ENCODE peak calls at places on chromosomes 13 and 19, in seven cellular contexts. I is body of pancreas, W is uterus, H is tibial artery, N is fibroblast of the aortic adventitia, M is foreskin fibroblast, P is heart right ventricle. E is an unnamed sample.

GRCh38 chr13:21039097-21039800 is 22.1 kb downstream of the LATS2 start:
- DNase-seq in H (no peak), P (no peak), I (no peak), W (no peak), N (peak), M (no peak), E (no peak)

GRCh38 chr19:39483141-39483540 is 2.5 kb downstream of the TIMM50 start:
- DNase-seq in P (no peak), H (no peak), W (no peak), N (no peak), M (no peak), I (no peak), E (no peak)

GRCh38 chr13:88656751-88657150 is 985.6 kb downstream of the SLITRK5 start:
- DNase-seq in I (no peak), M (no peak), P (no peak), N (no peak), W (no peak), H (no peak), E (no peak)

GRCh38 chr19:1812426-1813196 is 535 bp upstream of the ATP8B3 start:
- DNase-seq in P (peak), M (peak), I (peak), N (peak), W (peak), H (peak), E (peak)

GRCh38 chr19:31140717-31141116 is 208.5 kb downstream of the TSHZ3 start:
- DNase-seq in N (peak), H (no peak), M (peak), I (no peak), P (no peak), W (no peak), E (no peak)

GRCh38 chr13:113506871-113507388 is 16.4 kb upstream of the DCUN1D2 start:
- DNase-seq in H (no peak), M (no peak), P (no peak), N (no peak), I (no peak), W (no peak), E (no peak)

GRCh38 chr13:113209880-113210421 is 538 bp downstream of the CUL4A start:
- DNase-seq in H (peak), M (peak), I (peak), N (peak), P (peak), W (peak), E (no peak)

GRCh38 chr13:51444922-51445321 is 7.9 kb downstream of the INTS6 start:
- DNase-seq in W (no peak), I (no peak), H (no peak), M (peak), N (peak), P (no peak), E (no peak)

GRCh38 chr13:46015374-46015773 is 37.2 kb downstream of the ZC3H13 start:
- DNase-seq in W (no peak), I (no peak), M (no peak), N (no peak), P (no peak), H (no peak), E (no peak)

GRCh38 chr13:99418663-99419140 is 82.6 kb upstream of the TM9SF2 start:
- DNase-seq in W (no peak), N (no peak), M (no peak), H (no peak), I (no peak), P (no peak), E (no peak)

GRCh38 chr13:58985845-58986244 is 1177.9 kb downstream of the DIAPH3 start:
- DNase-seq in P (no peak), M (no peak), N (no peak), W (no peak), H (no peak), I (no peak), E (no peak)

GRCh38 chr19:38870612-38871011 is 7.5 kb downstream of the RINL start:
- DNase-seq in M (no peak), N (no peak), I (no peak), P (no peak), W (no peak), H (no peak), E (no peak)

GRCh38 chr19:34430738-34431625 is 2.8 kb downstream of the UBA2 start:
- DNase-seq in W (no peak), N (peak), H (no peak), M (peak), I (no peak), P (no peak), E (peak)

GRCh38 chr19:52959613-52960295 is 2.9 kb downstream of the ZNF816 start:
- DNase-seq in N (no peak), M (no peak), I (no peak), H (peak), P (no peak), W (no peak), E (no peak)
- H3K4me3 ChIP-seq in N (no peak), M (no peak), I (no peak), H (no peak), P (no peak), W (no peak), E (no peak)

GRCh38 chr19:18856385-18857126 is 24.8 kb downstream of the UPF1 start:
- DNase-seq in P (no peak), M (peak), N (peak), W (no peak), I (no peak), H (no peak), E (no peak)
- TF ChIP-seq CTCF in P (no peak), M (peak), N (peak), W (no peak), I (no peak), H (no peak), E (peak)

GRCh38 chr19:566403-566802 is 6.0 kb upstream of the BSG start:
- DNase-seq in W (peak), N (peak), H (no peak), I (no peak), M (peak), P (no peak), E (no peak)
- H3K4me3 ChIP-seq in W (peak), N (no peak), H (no peak), I (no peak), M (no peak), P (no peak), E (no peak)

GRCh38 chr19:2865334-2866221 is 1.6 kb upstream of the ZNF556 start:
- DNase-seq in W (no peak), N (no peak), P (no peak), H (peak), I (no peak), M (no peak), E (no peak)

GRCh38 chr19:2866495-2867024 is 575 bp upstream of the ZNF556 start:
- DNase-seq in I (no peak), M (no peak), W (no peak), P (no peak), N (no peak), H (peak), E (no peak)

GRCh38 chr19:2863818-2864217 is 3.3 kb upstream of the ZNF556 start:
- DNase-seq in H (no peak), P (no peak), W (no peak), M (no peak), N (no peak), I (no peak), E (no peak)

GRCh38 chr19:2869618-2870017 is 2.5 kb downstream of the ZNF556 start:
- DNase-seq in M (no peak), P (no peak), N (no peak), W (no peak), H (no peak), I (no peak), E (no peak)

GRCh38 chr19:2867025-2867991 is at the start of gene ZNF556:
- DNase-seq in P (no peak), N (no peak), I (no peak), W (peak), M (no peak), H (no peak), E (no peak)
- TF ChIP-seq CTCF in P (no peak), N (no peak), I (no peak), W (no peak), M (no peak), H (no peak), E (no peak)

E was measured in HFF-Myc.